ENCODE peak calls at places on chromosomes 11 and 22, in eight cellular contexts. N is germinal center; E is GM12865; C is stimulated activated CD8-positive, alpha-beta memory T cell treated with anti-CD3 and anti-CD28 coated beads, Interleukin-2, amount 100 ng/mL, for 48 hours; U is NAMALWA; F is globus pallidus; M is non-pigmented ciliary epithelial cell; X is NCI-H1105 treated with DMSO at 0.1 percent for 48 hours. A is an unnamed sample.

GRCh38 chr11:115916596-115916995 is 412.4 kb upstream of the CADM1 start:
- DNase-seq in F (no peak), M (no peak), X (peak; percentile 92), E (no peak), U (no peak), N (no peak), C (no peak), A (no peak)

GRCh38 chr22:49072996-49073645 is 754.6 kb downstream of the BRD1 start:
- DNase-seq in E (no peak), M (no peak), C (no peak), F (no peak), X (no peak), U (no peak), N (no peak), A (no peak)

GRCh38 chr11:86182976-86183584 is 61.5 kb upstream of the EED start:
- DNase-seq in U (no peak), F (no peak), N (no peak), E (peak; percentile 91), X (no peak), M (no peak), C (peak; percentile 69), A (peak; percentile 65)

GRCh38 chr22:38097557-38098409 is 12.7 kb downstream of the BAIAP2L2 start:
- DNase-seq in M (no peak), U (no peak), C (no peak), F (no peak), X (no peak), E (peak; percentile 20), N (no peak), A (peak; percentile 22)

GRCh38 chr11:32437406-32438345 is 2.3 kb upstream of the WT1 start:
- DNase-seq in C (no peak), F (no peak), N (no peak), U (no peak), X (no peak), M (no peak), E (no peak), A (no peak)

GRCh38 chr22:33126881-33127280 is 68.7 kb upstream of the SYN3 start:
- DNase-seq in C (no peak), U (no peak), M (no peak), X (peak; percentile 6), F (peak; percentile 4), N (no peak), E (no peak), A (no peak)

GRCh38 chr11:131932584-131933360 is 562.4 kb downstream of the NTM start:
- DNase-seq in N (no peak), F (peak; percentile 60), M (no peak), U (no peak), E (no peak), C (no peak), X (peak; percentile 13), A (no peak)

GRCh38 chr22:37260939-37261338 is 16.9 kb upstream of the RAC2 start:
- DNase-seq in X (peak; percentile 29), N (no peak), E (peak; percentile 74), U (peak; percentile 76), F (no peak), M (no peak), C (no peak), A (peak; percentile 37)

GRCh38 chr22:49738006-49738405 is 89.7 kb downstream of the BRD1 start:
- DNase-seq in X (no peak), N (no peak), F (no peak), U (no peak), M (no peak), C (no peak), E (no peak), A (no peak)

GRCh38 chr22:32751065-32751739 is 50.3 kb upstream of the TIMP3 start:
- DNase-seq in F (no peak), U (no peak), M (no peak), N (no peak), E (no peak), X (no peak), C (no peak), A (no peak)

GRCh38 chr11:8018742-8019631 is 31.9 kb downstream of the EIF3F start:
- DNase-seq in C (peak; percentile 36), M (no peak), U (no peak), X (peak; percentile 76), N (peak; percentile 56), E (peak; percentile 53), F (peak; percentile 51), A (peak; percentile 46)

GRCh38 chr11:115219378-115219777 is 284.8 kb downstream of the CADM1 start:
- DNase-seq in E (no peak), U (no peak), N (no peak), M (no peak), C (no peak), F (no peak), X (no peak), A (no peak)

GRCh38 chr11:65424200-65425104 is 1.9 kb downstream of the NEAT1 start:
- DNase-seq in F (peak; percentile 60), X (no peak), N (no peak), M (no peak), U (peak; percentile 81), E (peak; percentile 57), C (peak; percentile 52), A (peak; percentile 59)

GRCh38 chr11:125451400-125452124 is 44.5 kb downstream of the FEZ1 start:
- DNase-seq in F (peak; percentile 97), U (peak; percentile 51), N (no peak), E (peak; percentile 26), M (no peak), X (peak; percentile 13), C (no peak), A (peak; percentile 18)

GRCh38 chr11:67392182-67392715 is 463 bp downstream of the RAD9A start:
- DNase-seq in X (no peak), C (no peak), N (no peak), E (no peak), F (no peak), U (no peak), M (no peak), A (no peak)

GRCh38 chr11:61542024-61542461 is 33.5 kb downstream of the LRRC10B start:
- DNase-seq in M (no peak), N (no peak), U (no peak), X (peak; percentile 25), F (no peak), C (no peak), E (no peak), A (no peak)

GRCh38 chr11:43920598-43921419 is 21.6 kb upstream of the C11orf96 start:
- DNase-seq in X (no peak), F (no peak), U (no peak), C (no peak), N (no peak), M (peak; percentile 100), E (no peak), A (peak; percentile 100)

GRCh38 chr11:78961938-78962701 is 387.5 kb upstream of the NARS2 start:
- DNase-seq in M (no peak), E (peak; percentile 9), U (no peak), N (peak; percentile 28), C (no peak), X (peak; percentile 66), F (peak; percentile 47), A (peak; percentile 44)